ENCODE peak calls at places on chromosomes 3 and 15, in six cellular contexts. Z is MM.1S, H is A673, X is GM23248, Y is GM23338, B is endothelial cell of umbilical vein. N is an unnamed sample.
A peak's percentile ranks its signal among the peaks of the same experiment; 100 is the strongest.

GRCh38 chr3:195609229-195609628 is 25.5 kb upstream of the APOD start:
- DNase-seq in Z (no peak), B (no peak), H (no peak), X (no peak), Y (no peak), N (no peak)

GRCh38 chr15:95024388-95024787 is 793.0 kb downstream of the MCTP2 start:
- DNase-seq in X (peak; percentile 73), B (peak; percentile 46), Z (peak; percentile 46), H (peak; percentile 63), Y (peak; percentile 86), N (no peak)

GRCh38 chr15:31023841-31024240 is 32.4 kb upstream of the MTMR10 start:
- DNase-seq in Z (no peak), B (no peak), H (no peak), X (no peak), Y (no peak), N (no peak)

GRCh38 chr15:44882499-44882968 is 74.0 kb upstream of the TERB2 start:
- DNase-seq in Z (no peak), Y (no peak), B (no peak), H (no peak), X (no peak), N (no peak)

GRCh38 chr3:61172684-61173083 is 78.6 kb downstream of the FHIT start:
- DNase-seq in H (no peak), Z (no peak), B (no peak), Y (peak; percentile 79), X (no peak), N (no peak)

GRCh38 chr15:80825361-80826030 is 46.3 kb downstream of the CEMIP start:
- DNase-seq in Z (no peak), Y (no peak), B (no peak), X (peak; percentile 58), H (no peak), N (peak; percentile 65)

GRCh38 chr3:102183186-102183585 is 251.6 kb upstream of the ZPLD1 start:
- DNase-seq in Y (no peak), H (peak; percentile 39), Z (no peak), B (no peak), X (no peak), N (no peak)

GRCh38 chr3:171867976-171868375 is 24.8 kb downstream of the TMEM212 start:
- DNase-seq in B (no peak), H (peak; percentile 38), Z (no peak), Y (peak; percentile 89), X (peak; percentile 27), N (no peak)

GRCh38 chr3:9701711-9702110 is 1.9 kb upstream of the CPNE9 start:
- DNase-seq in H (no peak), X (no peak), B (no peak), Y (no peak), Z (no peak), N (no peak)

GRCh38 chr3:9703736-9704342 is at the start of gene CPNE9:
- DNase-seq in X (peak; percentile 32), B (no peak), Y (peak; percentile 55), Z (no peak), H (no peak), N (no peak)

GRCh38 chr3:9701006-9701405 is 2.6 kb upstream of the CPNE9 start:
- DNase-seq in B (no peak), Y (no peak), X (no peak), H (no peak), Z (no peak), N (no peak)

GRCh38 chr3:9703240-9703639 is 393 bp upstream of the CPNE9 start:
- DNase-seq in H (no peak), Z (no peak), B (no peak), X (no peak), Y (no peak), N (no peak)

DNA sequence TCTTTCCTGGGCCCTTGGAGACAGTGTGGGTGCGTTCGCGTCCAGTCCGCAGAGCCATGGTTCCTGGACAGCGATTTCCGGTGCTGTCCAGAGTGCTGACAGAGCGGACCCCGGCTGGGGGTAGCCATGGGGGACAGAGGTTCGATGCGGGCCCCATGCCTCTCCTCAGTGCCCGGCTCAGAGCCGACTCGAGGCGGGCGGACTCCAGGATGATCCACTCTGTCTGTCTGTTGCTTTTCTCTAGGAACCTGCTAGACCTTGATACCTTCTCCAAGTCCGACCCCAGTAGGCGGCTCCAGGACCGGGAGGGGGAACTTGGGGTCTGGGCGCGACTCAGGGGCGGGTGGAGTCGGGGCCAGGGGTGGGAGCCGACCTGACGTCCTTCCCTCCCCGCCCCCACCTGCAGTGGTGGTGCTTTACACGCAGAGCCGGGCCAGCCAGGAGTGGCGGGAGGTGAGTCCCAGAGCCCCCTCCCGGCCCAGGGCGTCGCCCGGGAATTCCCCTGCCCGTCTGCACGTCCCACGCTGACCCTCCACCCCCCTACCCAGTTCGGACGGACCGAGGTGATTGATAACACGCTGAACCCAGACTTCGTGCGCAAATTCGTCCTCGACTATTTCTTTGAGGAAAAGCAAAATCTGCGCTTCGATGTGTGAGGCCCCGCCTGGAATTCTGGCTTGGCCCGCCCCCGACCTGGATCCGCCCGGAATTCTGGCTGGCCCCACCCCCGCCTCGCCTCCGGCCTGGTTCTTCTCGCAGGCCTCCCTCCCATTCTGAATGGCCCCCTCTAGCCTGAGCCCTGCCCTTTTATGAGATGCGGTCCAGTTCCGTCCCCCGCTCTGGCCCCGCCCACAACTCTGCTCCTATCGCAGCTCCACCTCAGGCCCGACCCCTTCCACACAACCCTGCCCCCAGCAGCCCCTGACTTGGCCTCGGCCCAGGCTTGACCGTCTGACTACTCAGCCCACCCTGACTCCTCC is 1.0 kb downstream of the CPNE9 start:
- DNase-seq in Y (peak; percentile 99), B (peak; percentile 28), X (peak; percentile 52), Z (no peak), H (peak; percentile 37), N (no peak)
- TF ChIP-seq EZH2 in Y (no peak), B (no peak), X (no peak), Z (no peak), H (peak; percentile 42), N (no peak)

DNA sequence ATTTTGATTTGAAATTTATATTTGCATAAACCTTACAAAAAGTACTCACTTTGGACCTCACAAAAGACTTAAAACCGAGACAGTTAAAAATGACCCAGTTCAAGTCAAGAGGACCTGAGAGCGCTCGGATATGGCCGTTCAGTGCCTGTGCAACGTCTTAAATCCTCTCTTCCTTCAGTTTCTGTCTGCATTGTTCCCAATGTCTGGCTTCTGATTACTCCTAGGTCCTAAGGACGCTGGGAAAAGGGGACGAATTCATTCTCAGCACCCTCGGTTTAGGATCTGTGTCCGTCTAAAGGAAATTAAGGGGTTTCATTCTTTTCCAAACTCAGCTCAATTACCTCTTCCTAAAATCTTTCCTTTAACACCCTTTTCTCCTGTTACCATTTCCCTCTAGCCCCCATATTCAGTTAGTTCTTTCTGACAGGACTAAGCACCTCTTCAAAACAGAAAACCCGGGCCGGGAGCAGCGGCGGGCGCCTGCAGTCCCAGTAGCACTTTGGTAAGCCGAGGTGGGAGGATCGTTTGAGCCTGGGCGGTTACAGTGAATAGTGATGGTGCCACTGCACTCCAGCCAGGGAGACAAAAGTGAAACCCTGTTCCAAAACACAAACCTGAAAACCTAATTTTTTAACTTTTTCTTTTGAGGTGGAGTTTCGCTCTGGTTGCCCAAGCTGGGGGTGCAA is 931 bp downstream of the DPPA4 start:
- DNase-seq in Z (no peak), H (no peak), Y (no peak), B (no peak), X (peak; percentile 54), N (no peak)
- H3K4me3 ChIP-seq in Z (no peak overlapping the region), H (no peak overlapping the region), Y (peak overlapping the region; percentile 96), B (no peak overlapping the region), X (peak overlapping the region; percentile 74), N (no peak overlapping the region)

DNA sequence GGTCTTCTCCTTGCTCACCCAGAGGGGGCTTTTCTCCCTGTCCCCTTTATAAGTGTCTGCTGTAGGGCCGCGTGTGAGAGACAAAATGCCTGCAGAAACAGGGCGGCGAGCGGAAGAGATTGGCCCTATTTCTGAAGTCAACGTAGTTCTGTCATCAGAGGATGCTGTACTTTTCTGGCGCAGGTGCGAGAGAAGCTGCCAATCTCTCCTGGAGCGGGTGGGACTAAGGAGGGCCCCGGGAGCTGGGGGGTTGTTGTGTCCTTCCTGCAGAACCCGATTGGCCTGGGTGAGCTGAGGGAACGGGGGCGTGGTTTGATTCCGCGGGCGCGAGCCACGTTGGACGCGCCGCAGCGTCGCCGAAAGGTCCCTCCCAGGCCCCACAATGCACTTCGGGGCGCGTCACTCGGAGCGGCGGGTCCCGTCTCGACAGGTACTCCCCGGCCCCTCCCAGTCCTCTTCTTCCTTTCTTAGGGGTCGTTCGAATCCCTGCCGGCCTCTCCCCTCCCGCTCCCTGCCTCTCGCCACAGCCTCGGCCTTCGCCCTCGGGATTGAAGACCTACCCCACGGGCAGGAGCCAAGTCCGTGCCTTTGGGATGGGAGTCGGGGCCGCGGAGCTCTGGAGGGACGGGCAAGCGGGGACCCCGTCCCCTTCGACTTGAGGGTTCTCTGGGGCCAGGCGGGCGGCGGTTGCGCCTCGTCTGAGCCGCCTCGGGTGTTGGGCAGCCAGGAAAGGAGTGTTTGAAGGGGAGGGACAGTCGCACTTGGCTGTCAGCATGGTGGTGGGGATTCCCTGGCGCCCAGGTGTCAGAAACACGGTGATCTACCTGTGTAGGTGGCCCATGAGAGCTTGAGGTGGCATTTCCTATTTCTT is at the start of gene SEC22A:
- DNase-seq in B (peak; percentile 95), X (peak; percentile 98), H (peak; percentile 96), Y (peak; percentile 100), Z (peak; percentile 98), N (peak; percentile 98)
- TF ChIP-seq EZH2 in B (no peak), X (no peak), H (no peak), Y (no peak), Z (no peak), N (no peak)

DNA sequence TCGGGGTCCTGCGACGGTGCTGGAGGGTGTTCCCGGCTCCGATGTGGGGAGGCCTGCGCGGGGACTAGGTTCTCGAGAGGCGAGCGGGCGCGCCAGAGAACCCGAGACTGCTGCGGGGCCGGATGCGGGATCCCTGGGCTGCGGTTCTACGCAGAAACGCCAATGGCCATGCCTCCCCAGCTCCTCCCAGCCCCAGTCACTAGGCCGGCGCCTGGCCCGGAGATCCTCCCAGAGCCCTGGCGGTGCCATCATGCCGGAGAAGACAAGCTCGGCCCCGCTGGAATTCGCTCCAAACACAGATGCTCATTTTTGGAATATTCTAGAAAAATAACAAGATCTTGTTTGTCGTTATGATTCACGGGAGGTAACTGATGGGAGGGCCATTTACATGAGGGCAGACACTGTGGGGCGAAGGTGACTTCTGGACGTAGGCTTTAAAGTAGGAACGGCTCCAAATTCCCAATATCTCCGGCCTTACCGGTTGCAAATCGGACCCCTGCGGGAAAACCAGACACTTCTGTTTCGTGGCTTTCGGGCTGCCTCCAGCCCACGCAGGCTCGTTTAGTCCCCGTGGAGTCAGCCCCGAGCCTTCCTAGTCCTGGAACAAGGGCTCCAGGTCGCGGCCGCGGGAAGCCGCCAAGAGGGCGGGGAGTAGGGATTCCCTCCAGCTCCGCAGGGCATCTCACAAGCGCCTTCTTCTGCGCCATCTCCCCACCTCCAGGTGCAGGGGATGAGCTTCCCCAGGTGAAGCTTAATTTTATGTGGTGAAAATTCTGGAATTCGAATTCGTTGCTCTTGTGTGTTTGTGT is 74.8 kb upstream of the POLG start:
- DNase-seq in X (no peak), B (no peak), Y (no peak), Z (no peak), H (no peak), N (peak; percentile 11)
- H3K4me3 ChIP-seq in X (peak overlapping the region; percentile 19), B (no peak overlapping the region), Y (peak overlapping the region; percentile 28), Z (no peak overlapping the region), H (no peak overlapping the region), N (no peak overlapping the region)

DNA sequence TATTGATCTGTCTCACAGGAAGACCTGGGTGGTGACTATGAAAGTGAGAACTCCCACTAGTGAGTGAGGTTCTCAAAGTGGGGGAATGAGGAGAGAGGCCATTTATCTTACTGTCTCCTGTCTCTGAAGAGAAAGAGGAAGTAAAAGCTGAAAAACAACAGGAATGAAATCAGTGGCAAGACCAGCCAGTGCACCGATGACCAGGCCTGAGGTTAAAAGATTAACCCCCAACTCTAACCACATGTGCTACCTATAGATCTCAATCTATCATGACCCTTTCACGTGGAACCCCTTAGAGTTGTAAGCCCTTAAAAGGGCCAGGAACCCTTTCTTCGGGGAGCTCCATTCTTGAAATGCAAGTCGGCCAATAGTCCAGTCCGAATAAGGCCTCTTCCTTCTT is 239.3 kb upstream of the CNTN6 start:
- DNase-seq in Y (no peak), B (no peak), Z (no peak), H (no peak), X (no peak), N (no peak)
- TF ChIP-seq EZH2 in Y (no peak), B (no peak), Z (no peak), H (no peak), X (no peak), N (no peak)

N was measured in PC-9.